ENCODE peak calls at places on chromosomes 1 and 21, in nine cellular contexts. M is psoas muscle, H is tibial artery, B is NB4, Q is AG10803, S is mucosa of descending colon, N is MCF 10A, F is Panc1, U is dorsolateral prefrontal cortex. D is an unnamed sample.
A peak's percentile ranks its signal among the peaks of the same experiment; 100 is the strongest.

GRCh38 chr1:176033474-176033873 is 173.6 kb downstream of the COP1 start:
- DNase-seq in F (no peak), Q (no peak), N (peak; percentile 35), S (no peak), U (no peak), H (no peak), M (no peak), B (no peak), D (no peak)

GRCh38 chr1:24111998-24112380 is at the start of gene MYOM3:
- DNase-seq in F (no peak), S (no peak), B (no peak), Q (peak; percentile 20), N (no peak), H (no peak), U (no peak), M (no peak), D (peak; percentile 38)

GRCh38 chr1:95733671-95734070 is 499.7 kb downstream of the RWDD3 start:
- DNase-seq in Q (no peak), M (no peak), H (no peak), B (no peak), S (no peak), N (no peak), U (no peak), F (no peak), D (no peak)

GRCh38 chr1:226033599-226034390 is 28.7 kb upstream of the H3-3A start:
- DNase-seq in M (no peak), B (no peak), U (no peak), S (no peak), Q (no peak), N (no peak), F (no peak), H (no peak), D (no peak)

GRCh38 chr21:39055167-39055767 is 128.0 kb downstream of the PSMG1 start:
- DNase-seq in B (no peak), M (no peak), F (no peak), H (no peak), Q (peak; percentile 55), U (no peak), S (no peak), N (no peak), D (no peak)

GRCh38 chr1:44368471-44369151 is 13.6 kb upstream of the ERI3 start:
- DNase-seq in S (no peak), U (no peak), Q (no peak), H (no peak), B (no peak), N (no peak), M (no peak), F (no peak), D (peak; percentile 12)

GRCh38 chr1:46131727-46132528 is 501 bp downstream of the PIK3R3 start:
- DNase-seq in U (no peak), N (peak; percentile 48), Q (no peak), H (no peak), B (peak; percentile 39), F (no peak), M (no peak), S (peak; percentile 47), D (peak; percentile 30)

GRCh38 chr1:83033682-83034081 is 965.2 kb downstream of the TTLL7 start:
- DNase-seq in S (no peak), U (no peak), N (peak; percentile 46), B (no peak), Q (peak; percentile 16), F (no peak), H (no peak), M (no peak), D (no peak)

GRCh38 chr1:56411484-56412180 is 167.7 kb downstream of the PLPP3 start:
- DNase-seq in S (no peak), N (no peak), H (peak; percentile 74), Q (peak; percentile 89), B (no peak), M (no peak), F (no peak), U (no peak), D (no peak)

GRCh38 chr1:119544165-119544762 is 37.3 kb downstream of the HSD3B1 start:
- DNase-seq in B (peak; percentile 21), Q (no peak), N (peak; percentile 18), S (peak; percentile 33), H (no peak), U (no peak), F (peak; percentile 10), M (no peak), D (peak; percentile 21)

GRCh38 chr1:156948708-156949107 is 28.3 kb downstream of the LRRC71 start:
- DNase-seq in Q (no peak), U (no peak), H (peak; percentile 11), B (no peak), N (no peak), M (no peak), S (no peak), F (no peak), D (no peak)
- TF ChIP-seq CTCF in Q (no peak), U (no peak), H (no peak), B (peak; percentile 16), N (peak; percentile 5), M (no peak), S (no peak), F (no peak), D (no peak)

GRCh38 chr21:44757731-44758130 is 43.9 kb downstream of the UBE2G2 start:
- DNase-seq in S (no peak), B (no peak), U (no peak), N (no peak), H (peak; percentile 23), F (no peak), Q (no peak), M (no peak), D (no peak)

GRCh38 chr21:44756416-44757185 is 45.0 kb downstream of the UBE2G2 start:
- DNase-seq in Q (no peak), M (no peak), N (no peak), B (no peak), H (peak; percentile 37), F (no peak), S (no peak), U (no peak), D (no peak)

GRCh38 chr21:44752701-44753235 is 41.4 kb upstream of the TSPEAR start:
- DNase-seq in N (peak; percentile 71), F (no peak), B (no peak), U (no peak), S (no peak), H (peak; percentile 35), M (no peak), Q (no peak), D (no peak)

GRCh38 chr21:44753357-44753756 is 42.0 kb upstream of the TSPEAR start:
- DNase-seq in H (peak; percentile 43), U (no peak), F (no peak), N (no peak), S (no peak), B (no peak), M (no peak), Q (no peak), D (no peak)

GRCh38 chr21:44755227-44755626 is 43.9 kb upstream of the TSPEAR start:
- DNase-seq in H (no peak), Q (no peak), B (no peak), F (no peak), S (no peak), U (no peak), M (no peak), N (peak; percentile 21), D (no peak)
- TF ChIP-seq CTCF in H (no peak), Q (no peak), B (no peak), F (no peak), S (no peak), U (no peak), M (no peak), N (peak; percentile 25), D (no peak)

DNA sequence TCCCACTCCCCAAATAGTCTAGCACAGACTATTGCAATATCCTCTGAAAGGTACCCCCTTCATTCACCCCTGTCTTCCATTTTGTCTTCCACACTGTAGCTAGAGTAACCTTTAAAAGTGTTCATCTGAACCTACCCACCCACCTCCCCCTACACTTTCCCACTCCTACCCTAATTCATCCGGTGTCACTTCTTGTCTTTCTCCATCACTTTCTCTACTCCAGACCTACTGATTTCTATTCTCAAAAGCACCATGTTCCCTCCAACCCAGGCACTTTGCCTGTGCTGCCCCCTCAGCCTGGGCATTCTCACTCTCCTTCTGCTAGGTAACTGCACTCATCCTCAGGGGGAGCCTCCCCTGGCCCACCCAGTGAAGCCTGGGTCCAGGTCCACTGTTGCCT is 4.7 kb upstream of the MAN1C1 start:
- DNase-seq in Q (no peak), M (no peak), S (no peak), N (no peak), H (no peak), B (no peak), U (no peak), F (no peak), D (no peak)
- TF ChIP-seq CTCF in Q (no peak), M (no peak), S (no peak), N (no peak), H (no peak), B (no peak), U (no peak), F (no peak), D (no peak)

DNA sequence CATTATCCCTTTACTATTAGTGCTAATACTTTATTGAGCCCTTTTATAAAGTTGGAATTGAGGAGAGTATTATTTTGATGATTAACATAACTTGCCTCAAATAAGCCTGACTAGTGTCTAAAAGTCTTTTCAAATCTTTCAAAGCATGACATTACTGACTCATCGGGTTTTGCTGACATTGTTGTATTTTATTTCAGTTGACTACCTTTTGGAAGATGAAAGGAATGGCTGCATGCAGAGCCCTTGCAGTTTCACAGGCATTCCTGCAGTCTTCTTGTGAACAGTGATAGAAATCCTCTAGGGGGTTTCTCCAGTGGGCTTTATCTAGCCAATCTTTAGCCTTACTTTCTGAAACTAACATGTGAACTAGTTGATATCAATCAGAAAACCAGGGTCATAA is 43.0 kb upstream of the TMEM61 start:
- DNase-seq in U (no peak), M (no peak), N (no peak), H (no peak), F (no peak), S (no peak), B (no peak), Q (no peak), D (no peak)
- TF ChIP-seq CTCF in U (no peak), M (no peak), N (no peak), H (no peak), F (no peak), S (no peak), B (no peak), Q (no peak), D (no peak)

GRCh38 chr1:54486864-54487263 is 61.2 kb upstream of the ACOT11 start:
- DNase-seq in S (no peak), B (no peak), M (no peak), N (no peak), F (no peak), Q (no peak), U (no peak), H (no peak), D (no peak)

GRCh38 chr1:54489627-54490240 is 58.3 kb upstream of the ACOT11 start:
- DNase-seq in F (no peak), M (no peak), U (no peak), Q (no peak), H (no peak), S (no peak), N (no peak), B (no peak), D (no peak)

GRCh38 chr1:54488831-54489626 is 59.0 kb upstream of the ACOT11 start:
- DNase-seq in B (peak; percentile 80), F (peak; percentile 24), N (peak; percentile 74), U (peak; percentile 72), Q (peak; percentile 66), H (peak; percentile 90), S (peak; percentile 89), M (peak; percentile 78), D (peak; percentile 91)

GRCh38 chr1:54487571-54488050 is 60.4 kb upstream of the ACOT11 start:
- DNase-seq in N (no peak), H (peak; percentile 76), F (no peak), B (no peak), Q (no peak), U (no peak), S (peak; percentile 53), M (peak; percentile 25), D (peak; percentile 36)

GRCh38 chr1:54488065-54488750 is 59.8 kb upstream of the ACOT11 start:
- DNase-seq in B (peak; percentile 92), H (peak; percentile 96), M (peak; percentile 94), Q (peak; percentile 89), S (peak; percentile 96), U (peak; percentile 87), F (peak; percentile 12), N (peak; percentile 88), D (peak; percentile 96)
- TF ChIP-seq CTCF in B (no peak), H (peak; percentile 19), M (peak; percentile 25), Q (peak; percentile 24), S (no peak), U (peak; percentile 11), F (no peak), N (no peak), D (no peak)

D was measured in nephron progenitor cell.